ENCODE peak calls at places on chromosomes 3 and 15, in four cellular contexts. B is lower leg skin, G is activated B cell treated with CpG ODN at 0.5 μM for 24 hours, L is HL-60. N is an unnamed sample.
A peak's percentile ranks its signal among the peaks of the same experiment; 100 is the strongest.

GRCh38 chr3:61354604-61355003 is 103.4 kb upstream of the FHIT start:
- DNase-seq in G (no peak), B (no peak), L (no peak), N (no peak)

GRCh38 chr15:34584321-34584668 is 844 bp upstream of the GOLGA8B start:
- DNase-seq in L (no peak), B (no peak), G (no peak), N (no peak)

GRCh38 chr3:42013652-42014442 is 51.9 kb upstream of the ULK4 start:
- DNase-seq in G (peak; percentile 47), B (no peak), L (peak; percentile 18), N (no peak)

GRCh38 chr3:17298038-17298437 is 413.3 kb downstream of the PLCL2 start:
- DNase-seq in G (no peak), L (no peak), B (no peak), N (no peak)

GRCh38 chr3:45955017-45955647 is 11.9 kb downstream of the CXCR6 start:
- DNase-seq in G (no peak), B (no peak), L (no peak), N (no peak)

GRCh38 chr15:82944840-82945239 is 7.7 kb downstream of the HOMER2 start:
- DNase-seq in L (no peak), B (no peak), G (no peak), N (no peak)

GRCh38 chr3:155560594-155560993 is 184.3 kb downstream of the PLCH1 start:
- DNase-seq in B (no peak), G (no peak), L (no peak), N (no peak)

GRCh38 chr15:89129123-89129815 is 41.0 kb downstream of the ABHD2 start:
- DNase-seq in L (peak; percentile 38), B (no peak), G (peak; percentile 45), N (peak; percentile 51)

GRCh38 chr3:79001255-79001654 is 766.5 kb downstream of the ROBO1 start:
- DNase-seq in G (no peak), B (no peak), L (no peak), N (no peak)

GRCh38 chr3:100709840-100710235 is 544 bp downstream of the TFG start:
- DNase-seq in G (peak; percentile 33), B (peak; percentile 25), L (peak; percentile 5), N (peak; percentile 49)

GRCh38 chr3:184005981-184006507 is 11.6 kb downstream of the ABCC5 start:
- DNase-seq in B (peak; percentile 71), G (peak; percentile 25), L (peak; percentile 69), N (peak; percentile 22)

GRCh38 chr3:119463171-119464169 is at the start of gene TMEM39A:
- DNase-seq in L (peak; percentile 99), G (peak; percentile 99), B (peak; percentile 99), N (peak; percentile 98)
- TF ChIP-seq CTCF in L (no peak), G (no peak), B (no peak), N (no peak)

DNA sequence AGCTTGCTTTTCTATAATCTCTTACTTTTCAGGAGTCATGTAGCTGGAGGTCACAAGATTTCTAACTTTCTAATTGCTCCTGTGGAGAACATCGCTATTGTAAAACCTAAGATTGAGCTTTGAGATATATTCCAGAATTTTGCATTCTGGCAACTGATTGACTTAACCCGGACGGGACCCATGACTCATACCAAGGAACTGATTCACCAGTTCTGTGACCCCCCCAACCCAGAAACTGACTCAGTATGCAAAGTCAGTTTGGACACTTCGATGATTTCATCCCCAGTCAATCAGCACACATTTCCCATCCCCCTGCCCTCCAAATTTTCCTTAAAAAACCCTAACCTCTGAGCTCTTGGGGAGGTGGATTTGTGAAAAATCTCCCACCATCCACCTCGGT is 396.5 kb upstream of the GBE1 start:
- DNase-seq in G (no peak), B (no peak), L (no peak), N (no peak)
- TF ChIP-seq CTCF in G (no peak), B (no peak), L (no peak), N (no peak)

DNA sequence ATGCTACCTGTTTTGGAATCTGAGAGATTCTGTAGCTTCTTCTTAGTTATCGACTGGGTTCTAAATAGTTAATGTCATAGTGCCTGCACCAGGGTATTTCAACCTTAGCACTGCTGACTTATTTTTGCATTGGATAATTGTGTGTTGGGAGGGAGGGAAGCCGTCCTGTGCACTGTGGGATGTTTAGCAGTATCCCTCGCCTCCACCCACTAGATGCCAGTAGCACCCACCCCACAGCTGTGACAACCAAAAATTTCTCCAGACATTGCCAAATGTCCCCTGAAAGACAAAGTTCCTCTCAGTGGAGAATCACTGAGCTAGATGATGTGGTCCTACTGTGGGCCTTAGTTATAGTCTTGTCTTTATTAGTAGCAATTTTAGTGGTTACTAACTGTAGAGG is 88.3 kb downstream of the TGFBR2 start:
- DNase-seq in B (no peak), G (no peak), L (no peak), N (no peak)
- TF ChIP-seq CTCF in B (no peak), G (no peak), L (no peak), N (no peak)

DNA sequence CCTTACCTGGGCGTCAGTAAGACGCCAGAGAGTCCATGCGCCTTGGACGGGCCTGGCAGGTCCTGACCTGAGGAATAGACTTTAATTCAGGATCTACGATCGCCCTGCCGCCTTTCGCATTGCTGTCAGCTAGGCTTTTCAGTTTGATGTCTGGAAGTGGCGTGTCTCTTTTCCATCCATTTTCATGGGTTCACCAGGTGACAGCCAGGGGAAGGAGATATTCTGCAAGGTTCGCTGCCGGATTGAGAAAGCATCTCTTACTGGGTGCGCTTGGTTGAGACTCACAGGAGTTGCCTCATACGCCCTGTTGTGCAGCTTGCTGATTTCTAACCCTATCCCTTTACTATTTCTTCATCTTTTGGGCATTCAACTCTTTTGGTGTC is 7.4 kb downstream of the EPHA3 start:
- DNase-seq in G (no peak), L (no peak), B (no peak), N (no peak)
- TF ChIP-seq CTCF in G (no peak), L (no peak), B (no peak), N (no peak)

DNA sequence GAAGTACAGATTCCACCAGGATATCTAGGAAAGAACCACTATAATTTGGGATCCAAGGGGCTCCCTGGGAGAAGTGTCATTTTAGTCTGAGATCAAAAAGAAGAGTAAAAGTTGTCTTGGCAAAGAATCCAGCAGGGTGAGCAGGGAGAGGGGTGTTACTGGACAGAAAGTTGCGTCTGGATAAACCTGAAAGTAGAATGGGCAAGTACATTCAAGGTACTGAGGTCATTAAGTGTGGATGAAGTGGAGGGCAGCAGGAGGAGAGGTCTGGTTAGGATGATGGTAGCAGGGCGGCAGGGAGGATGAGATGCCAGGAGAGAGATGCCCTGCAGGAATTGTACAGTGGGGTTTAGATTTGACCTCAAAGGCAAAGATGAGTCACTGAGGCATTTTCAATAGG is 253.3 kb downstream of the KLF13 start:
- DNase-seq in L (no peak), G (no peak), B (no peak), N (no peak)
- TF ChIP-seq CTCF in L (no peak), G (no peak), B (no peak), N (no peak)

GRCh38 chr3:11847607-11848006 is 922 bp upstream of the TAMM41 start:
- DNase-seq in G (no peak), L (peak; percentile 4), B (no peak), N (no peak)
- TF ChIP-seq CTCF in G (no peak), L (no peak), B (no peak), N (no peak)

DNA sequence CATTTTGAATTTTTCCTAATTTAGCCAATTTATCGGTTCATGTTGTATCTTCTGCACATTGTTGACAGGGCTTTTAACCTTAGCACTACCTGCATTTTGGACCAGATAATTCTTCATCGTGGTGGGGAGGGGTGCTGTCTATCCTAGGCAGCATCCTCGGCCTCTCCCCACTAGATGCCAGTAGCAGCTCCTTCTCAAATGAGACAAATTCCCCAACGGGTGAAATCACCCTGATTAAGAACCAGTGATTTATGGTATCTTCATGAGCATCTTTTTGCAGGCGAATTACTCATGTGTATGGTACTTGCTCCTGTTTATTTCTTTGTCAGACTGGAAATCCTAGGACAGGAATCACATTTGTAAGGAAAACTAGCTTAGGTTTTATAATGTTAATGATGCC is 68.0 kb downstream of the C3orf70 start:
- DNase-seq in G (no peak), L (no peak), B (no peak), N (no peak)
- TF ChIP-seq CTCF in G (no peak), L (no peak), B (no peak), N (no peak)

GRCh38 chr3:908839-909238 is 184.0 kb upstream of the CNTN6 start:
- DNase-seq in B (no peak), L (no peak), G (no peak), N (no peak)
- TF ChIP-seq CTCF in B (no peak), L (no peak), G (no peak), N (no peak)